ENCODE peak calls at places on chromosomes 7 and 10, in seven cellular contexts. One of them, this sample, is unnamed.

GRCh38 chr7:122767339-122767738 is 64.6 kb upstream of the RNF148 start:
- DNase-seq in lower lobe of right lung: no peak
- DNase-seq in neural progenitor cell: peak; percentile 74
- DNase-seq in GM12865: no peak
- DNase-seq in right atrium auricular region: no peak
- DNase-seq in fibroblast of pulmonary artery: no peak
- DNase-seq in GM10248: no peak
- DNase-seq in this sample: no peak

GRCh38 chr10:86079088-86079487 is 287.5 kb downstream of the GRID1 start:
- DNase-seq in right atrium auricular region: peak; percentile 42
- DNase-seq in GM10248: no peak
- DNase-seq in GM12865: no peak
- DNase-seq in fibroblast of pulmonary artery: no peak
- DNase-seq in lower lobe of right lung: no peak
- DNase-seq in neural progenitor cell: no peak
- DNase-seq in this sample: peak; percentile 14

GRCh38 chr7:10706875-10707493 is 266.7 kb upstream of the PHF14 start:
- DNase-seq in lower lobe of right lung: no peak
- DNase-seq in GM10248: peak; percentile 34
- DNase-seq in neural progenitor cell: no peak
- DNase-seq in right atrium auricular region: no peak
- DNase-seq in GM12865: peak; percentile 76
- DNase-seq in fibroblast of pulmonary artery: no peak
- DNase-seq in this sample: no peak

GRCh38 chr7:4134631-4135030 is 547.5 kb upstream of the FOXK1 start:
- DNase-seq in right atrium auricular region: no peak
- DNase-seq in GM10248: no peak
- DNase-seq in lower lobe of right lung: peak; percentile 39
- DNase-seq in GM12865: no peak
- DNase-seq in fibroblast of pulmonary artery: no peak
- DNase-seq in neural progenitor cell: no peak
- DNase-seq in this sample: no peak

GRCh38 chr7:523436-524336 is 4.0 kb upstream of the PDGFA start:
- DNase-seq in lower lobe of right lung: no peak
- DNase-seq in GM10248: no peak
- DNase-seq in neural progenitor cell: peak; percentile 20
- DNase-seq in right atrium auricular region: no peak
- DNase-seq in GM12865: no peak
- DNase-seq in fibroblast of pulmonary artery: no peak
- DNase-seq in this sample: no peak

GRCh38 chr7:155842496-155843265 is 30.4 kb upstream of the SHH start:
- DNase-seq in GM12865: no peak
- DNase-seq in GM10248: no peak
- DNase-seq in lower lobe of right lung: no peak
- DNase-seq in right atrium auricular region: no peak
- DNase-seq in fibroblast of pulmonary artery: no peak
- DNase-seq in neural progenitor cell: no peak
- DNase-seq in this sample: no peak

GRCh38 chr7:42552227-42552626 is 315.2 kb upstream of the GLI3 start:
- DNase-seq in right atrium auricular region: no peak
- DNase-seq in GM12865: no peak
- DNase-seq in lower lobe of right lung: no peak
- DNase-seq in GM10248: no peak
- DNase-seq in neural progenitor cell: no peak
- DNase-seq in fibroblast of pulmonary artery: no peak
- DNase-seq in this sample: no peak

GRCh38 chr7:2759736-2760097 is 71.7 kb downstream of the AMZ1 start:
- DNase-seq in right atrium auricular region: no peak
- DNase-seq in GM10248: no peak
- DNase-seq in GM12865: no peak
- DNase-seq in fibroblast of pulmonary artery: no peak
- DNase-seq in neural progenitor cell: no peak
- DNase-seq in lower lobe of right lung: no peak
- DNase-seq in this sample: no peak

GRCh38 chr7:129101746-129102145 is 42.8 kb upstream of the TSPAN33 start:
- DNase-seq in GM12865: no peak
- DNase-seq in GM10248: no peak
- DNase-seq in fibroblast of pulmonary artery: no peak
- DNase-seq in right atrium auricular region: no peak
- DNase-seq in neural progenitor cell: no peak
- DNase-seq in lower lobe of right lung: no peak
- DNase-seq in this sample: no peak

GRCh38 chr7:87318741-87319140 is 26.7 kb upstream of the CROT start:
- DNase-seq in GM12865: no peak
- DNase-seq in neural progenitor cell: no peak
- DNase-seq in lower lobe of right lung: no peak
- DNase-seq in GM10248: no peak
- DNase-seq in fibroblast of pulmonary artery: no peak
- DNase-seq in right atrium auricular region: no peak
- DNase-seq in this sample: no peak

GRCh38 chr7:94145602-94146001 is 141.4 kb upstream of the BET1 start:
- DNase-seq in lower lobe of right lung: no peak
- DNase-seq in GM10248: no peak
- DNase-seq in GM12865: no peak
- DNase-seq in neural progenitor cell: no peak
- DNase-seq in fibroblast of pulmonary artery: peak; percentile 59
- DNase-seq in right atrium auricular region: no peak
- DNase-seq in this sample: no peak

GRCh38 chr10:122847782-122848604 is 2.3 kb upstream of the CUZD1 start:
- DNase-seq in lower lobe of right lung: no peak
- DNase-seq in GM10248: no peak
- DNase-seq in neural progenitor cell: no peak
- DNase-seq in right atrium auricular region: no peak
- DNase-seq in fibroblast of pulmonary artery: no peak
- DNase-seq in GM12865: no peak
- DNase-seq in this sample: no peak

GRCh38 chr10:65968871-65969270 is 957.0 kb upstream of the LRRTM3 start:
- DNase-seq in GM12865: no peak
- DNase-seq in neural progenitor cell: no peak
- DNase-seq in right atrium auricular region: no peak
- DNase-seq in GM10248: no peak
- DNase-seq in lower lobe of right lung: no peak
- DNase-seq in fibroblast of pulmonary artery: no peak
- DNase-seq in this sample: no peak

GRCh38 chr7:100545636-100546128 is 6.7 kb downstream of the AGFG2 start:
- DNase-seq in neural progenitor cell: peak; percentile 27
- DNase-seq in GM10248: peak; percentile 61
- DNase-seq in GM12865: peak; percentile 91
- DNase-seq in right atrium auricular region: peak; percentile 71
- DNase-seq in lower lobe of right lung: no peak
- DNase-seq in fibroblast of pulmonary artery: peak; percentile 90
- DNase-seq in this sample: peak; percentile 87

GRCh38 chr10:27857616-27858015 is 112.0 kb upstream of the MKX start:
- DNase-seq in neural progenitor cell: peak; percentile 86
- DNase-seq in GM12865: no peak
- DNase-seq in right atrium auricular region: no peak
- DNase-seq in GM10248: no peak
- DNase-seq in fibroblast of pulmonary artery: no peak
- DNase-seq in lower lobe of right lung: no peak
- DNase-seq in this sample: no peak

GRCh38 chr10:29780096-29780495 is 145.3 kb upstream of the SVIL start:
- DNase-seq in GM10248: no peak
- DNase-seq in lower lobe of right lung: no peak
- DNase-seq in neural progenitor cell: no peak
- DNase-seq in GM12865: no peak
- DNase-seq in fibroblast of pulmonary artery: no peak
- DNase-seq in right atrium auricular region: no peak
- DNase-seq in this sample: no peak

GRCh38 chr7:832968-833424 is 720 bp downstream of the SUN1 start:
- DNase-seq in GM12865: no peak
- DNase-seq in right atrium auricular region: no peak
- DNase-seq in fibroblast of pulmonary artery: no peak
- DNase-seq in GM10248: no peak
- DNase-seq in lower lobe of right lung: no peak
- DNase-seq in neural progenitor cell: no peak
- DNase-seq in this sample: no peak

GRCh38 chr7:23594879-23595604 is 2.1 kb upstream of the CCDC126 start:
- DNase-seq in GM10248: peak; percentile 78
- DNase-seq in right atrium auricular region: no peak
- DNase-seq in fibroblast of pulmonary artery: peak; percentile 17
- DNase-seq in lower lobe of right lung: no peak
- DNase-seq in neural progenitor cell: no peak
- DNase-seq in GM12865: peak; percentile 93
- DNase-seq in this sample: peak; percentile 73

GRCh38 chr10:517236-517635 is 172.2 kb downstream of the DIP2C start:
- DNase-seq in right atrium auricular region: no peak
- DNase-seq in lower lobe of right lung: no peak
- DNase-seq in neural progenitor cell: no peak
- DNase-seq in GM12865: no peak
- DNase-seq in GM10248: no peak
- DNase-seq in fibroblast of pulmonary artery: no peak
- DNase-seq in this sample: no peak

GRCh38 chr7:5636914-5637313 is 144.5 kb downstream of the RNF216 start:
- DNase-seq in lower lobe of right lung: no peak
- DNase-seq in GM12865: no peak
- DNase-seq in GM10248: no peak
- DNase-seq in fibroblast of pulmonary artery: peak; percentile 93
- DNase-seq in neural progenitor cell: peak; percentile 36
- DNase-seq in right atrium auricular region: peak; percentile 86
- DNase-seq in this sample: no peak

GRCh38 chr7:132518102-132518838 is 58.0 kb downstream of the PLXNA4 start:
- DNase-seq in lower lobe of right lung: no peak
- DNase-seq in fibroblast of pulmonary artery: no peak
- DNase-seq in GM10248: peak; percentile 37
- DNase-seq in right atrium auricular region: no peak
- DNase-seq in GM12865: peak; percentile 21
- DNase-seq in neural progenitor cell: peak; percentile 49
- DNase-seq in this sample: no peak

GRCh38 chr10:106401161-106401560 is 763.3 kb downstream of the SORCS1 start:
- DNase-seq in fibroblast of pulmonary artery: peak; percentile 56
- DNase-seq in neural progenitor cell: no peak
- DNase-seq in lower lobe of right lung: no peak
- DNase-seq in GM10248: no peak
- DNase-seq in right atrium auricular region: no peak
- DNase-seq in GM12865: no peak
- DNase-seq in this sample: no peak
- TF ChIP-seq CTCF in fibroblast of pulmonary artery: peak; percentile 59
- TF ChIP-seq CTCF in neural progenitor cell: peak; percentile 47
- TF ChIP-seq CTCF in lower lobe of right lung: no peak
- TF ChIP-seq CTCF in GM10248: no peak
- TF ChIP-seq CTCF in right atrium auricular region: no peak
- TF ChIP-seq CTCF in GM12865: no peak
- TF ChIP-seq CTCF in this sample: peak; percentile 13

GRCh38 chr10:49175587-49176309 is 12.4 kb downstream of the TMEM273 start:
- DNase-seq in lower lobe of right lung: no peak
- DNase-seq in GM12865: no peak
- DNase-seq in neural progenitor cell: no peak
- DNase-seq in fibroblast of pulmonary artery: no peak
- DNase-seq in GM10248: no peak
- DNase-seq in right atrium auricular region: no peak
- DNase-seq in this sample: no peak

GRCh38 chr10:49178489-49179471 is 9.4 kb downstream of the TMEM273 start:
- DNase-seq in GM12865: no peak
- DNase-seq in lower lobe of right lung: no peak
- DNase-seq in fibroblast of pulmonary artery: no peak
- DNase-seq in GM10248: no peak
- DNase-seq in right atrium auricular region: peak; percentile 51
- DNase-seq in neural progenitor cell: no peak
- DNase-seq in this sample: no peak

GRCh38 chr10:49177391-49178355 is 10.5 kb downstream of the TMEM273 start:
- DNase-seq in GM12865: peak; percentile 88
- DNase-seq in right atrium auricular region: peak; percentile 81
- DNase-seq in fibroblast of pulmonary artery: peak; percentile 78
- DNase-seq in lower lobe of right lung: no peak
- DNase-seq in neural progenitor cell: no peak
- DNase-seq in GM10248: peak; percentile 87
- DNase-seq in this sample: peak; percentile 84

GRCh38 chr10:49174926-49175500 is 13.2 kb downstream of the TMEM273 start:
- DNase-seq in right atrium auricular region: no peak
- DNase-seq in neural progenitor cell: no peak
- DNase-seq in GM12865: no peak
- DNase-seq in lower lobe of right lung: no peak
- DNase-seq in GM10248: no peak
- DNase-seq in fibroblast of pulmonary artery: no peak
- DNase-seq in this sample: no peak

GRCh38 chr10:49176310-49177268 is 11.6 kb downstream of the TMEM273 start:
- DNase-seq in right atrium auricular region: no peak
- DNase-seq in neural progenitor cell: no peak
- DNase-seq in GM12865: peak; percentile 38
- DNase-seq in lower lobe of right lung: no peak
- DNase-seq in fibroblast of pulmonary artery: no peak
- DNase-seq in GM10248: no peak
- DNase-seq in this sample: no peak
- TF ChIP-seq CTCF in right atrium auricular region: no peak
- TF ChIP-seq CTCF in neural progenitor cell: no peak
- TF ChIP-seq CTCF in GM12865: peak; percentile 44
- TF ChIP-seq CTCF in lower lobe of right lung: no peak
- TF ChIP-seq CTCF in fibroblast of pulmonary artery: no peak
- TF ChIP-seq CTCF in GM10248: no peak
- TF ChIP-seq CTCF in this sample: no peak

DNA sequence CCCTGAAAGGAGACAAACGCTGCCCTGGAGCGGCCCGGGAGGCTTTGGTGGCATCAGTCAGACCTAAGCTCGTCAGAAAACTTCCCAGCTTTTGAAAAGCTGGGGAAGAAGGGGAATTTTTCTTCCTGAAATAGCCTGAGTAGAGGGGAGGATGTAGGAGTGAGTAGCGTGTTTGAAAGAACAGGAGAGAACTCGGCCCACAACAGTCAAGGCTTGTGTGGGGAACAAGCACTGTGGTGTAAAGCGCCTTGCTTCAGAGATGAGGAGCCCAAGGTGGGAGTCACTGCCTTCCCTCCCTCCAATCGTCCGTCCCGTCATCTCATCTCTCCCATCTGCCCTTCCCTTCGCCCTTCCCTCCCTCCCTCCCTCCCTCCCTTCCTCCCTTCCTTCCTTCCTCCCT is 273.3 kb downstream of the CAMK1D start:
- DNase-seq in neural progenitor cell: no peak
- DNase-seq in right atrium auricular region: no peak
- DNase-seq in GM10248: no peak
- DNase-seq in GM12865: no peak
- DNase-seq in lower lobe of right lung: no peak
- DNase-seq in fibroblast of pulmonary artery: no peak
- DNase-seq in this sample: no peak
- TF ChIP-seq CTCF in neural progenitor cell: no peak
- TF ChIP-seq CTCF in right atrium auricular region: no peak
- TF ChIP-seq CTCF in GM10248: no peak
- TF ChIP-seq CTCF in GM12865: no peak
- TF ChIP-seq CTCF in lower lobe of right lung: no peak
- TF ChIP-seq CTCF in fibroblast of pulmonary artery: no peak
- TF ChIP-seq CTCF in this sample: no peak

GRCh38 chr7:45646996-45647411 is 72.8 kb downstream of the ADCY1 start:
- DNase-seq in fibroblast of pulmonary artery: no peak
- DNase-seq in lower lobe of right lung: no peak
- DNase-seq in neural progenitor cell: no peak
- DNase-seq in right atrium auricular region: peak; percentile 55
- DNase-seq in GM10248: no peak
- DNase-seq in GM12865: no peak
- DNase-seq in this sample: no peak
- TF ChIP-seq CTCF in fibroblast of pulmonary artery: no peak
- TF ChIP-seq CTCF in lower lobe of right lung: no peak
- TF ChIP-seq CTCF in neural progenitor cell: peak; percentile 11
- TF ChIP-seq CTCF in right atrium auricular region: no peak
- TF ChIP-seq CTCF in GM10248: no peak
- TF ChIP-seq CTCF in GM12865: no peak
- TF ChIP-seq CTCF in this sample: no peak

GRCh38 chr7:142012825-142013506 is 17.3 kb downstream of the MGAM start:
- DNase-seq in neural progenitor cell: peak; percentile 25
- DNase-seq in fibroblast of pulmonary artery: no peak
- DNase-seq in right atrium auricular region: no peak
- DNase-seq in GM10248: no peak
- DNase-seq in lower lobe of right lung: no peak
- DNase-seq in GM12865: no peak
- DNase-seq in this sample: peak; percentile 1
- TF ChIP-seq CTCF in neural progenitor cell: peak; percentile 5
- TF ChIP-seq CTCF in fibroblast of pulmonary artery: no peak
- TF ChIP-seq CTCF in right atrium auricular region: no peak
- TF ChIP-seq CTCF in GM10248: no peak
- TF ChIP-seq CTCF in lower lobe of right lung: no peak
- TF ChIP-seq CTCF in GM12865: no peak
- TF ChIP-seq CTCF in this sample: no peak

This sample was measured in activated CD8-positive, alpha-beta T cell treated with anti-CD3 and anti-CD28 coated beads for 36 hours.